ENCODE peak calls at places on chromosomes 16 and 17, in five cellular contexts. A is A549, J is SK-N-SH, R is K562, L is GM12878. E is an unnamed sample.
A peak's percentile ranks its signal among the peaks of the same experiment; 100 is the strongest.

GRCh38 chr16:8718753-8719386 is 44.5 kb downstream of the ABAT start:
- DNase-seq in A (no peak), J (no peak), R (no peak), L (no peak), E (no peak)

GRCh38 chr16:89210904-89211515 is 6.5 kb upstream of the ZNF778 start:
- DNase-seq in A (no peak), J (peak; percentile 33), R (no peak), L (no peak), E (no peak)

GRCh38 chr17:47401100-47401499 is 77.3 kb downstream of the EFCAB13 start:
- DNase-seq in A (no peak), J (no peak), R (no peak), L (no peak), E (no peak)

GRCh38 chr16:80824623-80825364 is 20.4 kb upstream of the CDYL2 start:
- DNase-seq in A (peak; percentile 36), J (peak; percentile 38), R (peak; percentile 66), L (peak; percentile 7), E (no peak)

GRCh38 chr17:4950075-4950756 is 703 bp upstream of the ENO3 start:
- DNase-seq in A (peak; percentile 36), J (peak; percentile 82), R (peak; percentile 80), L (no peak), E (peak; percentile 77)

GRCh38 chr16:88430524-88431446 is 22.3 kb upstream of the ZFPM1 start:
- DNase-seq in A (no peak), J (no peak), R (peak; percentile 41), L (no peak), E (peak; percentile 74)

GRCh38 chr17:73386561-73386960 is 74.8 kb upstream of the CDC42EP4 start:
- DNase-seq in A (no peak), J (no peak), R (no peak), L (no peak), E (no peak)

GRCh38 chr16:57194512-57194911 is 8.4 kb downstream of the RSPRY1 start:
- DNase-seq in A (peak; percentile 90), J (peak; percentile 25), R (no peak), L (no peak), E (no peak)

GRCh38 chr17:13704333-13704732 is 102.6 kb upstream of the HS3ST3A1 start:
- DNase-seq in A (no peak), J (no peak), R (no peak), L (no peak), E (no peak)

GRCh38 chr17:58985265-58985810 is 121.3 kb downstream of the TRIM37 start:
- DNase-seq in A (no peak), J (no peak), R (peak; percentile 59), L (no peak), E (no peak)

GRCh38 chr16:83732536-83732935 is 75.2 kb upstream of the HSBP1 start:
- DNase-seq in A (no peak), J (no peak), R (no peak), L (no peak), E (no peak)

GRCh38 chr16:75754126-75754525 is 27.8 kb upstream of the CPHXL start:
- DNase-seq in A (no peak), J (no peak), R (no peak), L (no peak), E (no peak)

GRCh38 chr17:69762359-69762758 is 312.7 kb upstream of the KCNJ16 start:
- DNase-seq in A (no peak), J (no peak), R (no peak), L (no peak), E (no peak)

GRCh38 chr16:56203052-56203451 is 11.8 kb downstream of the GNAO1 start:
- DNase-seq in A (peak; percentile 38), J (peak; percentile 44), R (peak; percentile 54), L (no peak), E (peak; percentile 53)

GRCh38 chr16:25750489-25750888 is 58.7 kb downstream of the HS3ST4 start:
- DNase-seq in A (no peak), J (no peak), R (no peak), L (no peak), E (no peak)

GRCh38 chr17:40551091-40551873 is 14.0 kb downstream of the CCR7 start:
- DNase-seq in A (peak; percentile 91), J (no peak), R (peak; percentile 3), L (no peak), E (no peak)
- TF ChIP-seq CHD2 in A (no peak), J (no peak), R (no peak), L (peak; percentile 49), E (no peak)

GRCh38 chr16:65749566-65749965 is 616.9 kb upstream of the CDH5 start:
- DNase-seq in A (no peak), J (no peak), R (no peak), L (no peak), E (no peak)

GRCh38 chr16:65745201-65745600 is 621.3 kb upstream of the CDH5 start:
- DNase-seq in A (no peak), J (no peak), R (no peak), L (no peak), E (no peak)

GRCh38 chr16:65744401-65744800 is 622.1 kb upstream of the CDH5 start:
- DNase-seq in A (no peak), J (no peak), R (no peak), L (no peak), E (no peak)

GRCh38 chr16:65743558-65743957 is 621.7 kb upstream of the CDH11 start:
- DNase-seq in A (no peak), J (no peak), R (no peak), L (no peak), E (no peak)

DNA sequence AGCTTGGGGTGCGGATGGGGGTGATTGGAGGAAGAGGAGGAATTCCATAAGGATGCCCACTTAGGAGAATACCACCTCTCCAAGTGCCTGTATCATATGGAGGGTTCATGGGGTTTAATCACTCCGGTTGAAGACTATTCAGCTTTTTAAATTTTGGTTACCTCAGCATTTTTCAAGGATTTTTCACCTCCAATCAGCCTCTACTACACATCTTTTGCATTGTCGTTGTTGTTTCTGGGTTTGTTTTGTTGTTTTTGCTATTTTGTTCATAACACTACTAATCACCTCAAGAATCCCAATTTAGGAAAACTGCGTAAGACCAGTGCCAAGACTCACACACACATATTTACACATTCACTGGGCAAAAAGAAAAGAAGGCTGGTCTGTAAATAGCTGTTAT is 619.5 kb upstream of the CDH5 start:
- DNase-seq in A (no peak), J (no peak), R (no peak), L (no peak), E (no peak)
- TF ChIP-seq CHD2 in A (no peak), J (no peak), R (no peak), L (no peak), E (no peak)

DNA sequence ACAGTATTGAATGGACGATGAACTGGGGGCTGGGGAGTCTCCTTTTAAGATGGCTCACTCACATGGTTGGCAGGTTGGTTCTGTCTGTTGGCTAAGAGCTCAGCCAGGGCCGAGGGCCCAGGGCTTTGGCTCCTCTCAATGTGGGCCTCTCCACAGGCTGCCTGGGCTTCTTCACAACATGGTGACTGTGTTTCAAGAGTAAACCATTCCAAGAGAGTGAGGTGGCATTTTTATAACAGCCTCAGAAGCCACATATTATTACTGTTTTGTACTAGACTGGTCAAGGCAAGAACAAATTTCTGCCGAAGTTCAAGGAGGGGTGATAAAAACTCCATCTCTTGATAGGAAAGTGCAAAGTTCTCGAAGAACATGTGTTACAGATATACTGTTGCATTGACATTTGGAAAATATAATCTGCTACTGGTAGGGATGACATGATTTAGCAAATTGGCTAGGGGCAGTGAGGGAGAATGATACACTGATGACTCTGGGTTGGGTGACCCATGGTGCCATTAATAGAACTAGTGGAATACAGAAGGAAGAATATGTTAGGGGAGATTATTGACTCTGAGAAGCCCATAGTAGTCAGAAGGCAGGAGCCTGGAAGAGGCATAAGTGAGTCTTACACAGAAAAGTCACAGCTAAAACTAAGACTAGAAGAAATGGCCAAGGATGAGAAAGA is 13.7 kb downstream of the KRABD2 start:
- DNase-seq in A (no peak), J (no peak), R (no peak), L (no peak), E (no peak)
- TF ChIP-seq CHD2 in A (no peak), J (no peak), R (no peak), L (no peak), E (no peak)

DNA sequence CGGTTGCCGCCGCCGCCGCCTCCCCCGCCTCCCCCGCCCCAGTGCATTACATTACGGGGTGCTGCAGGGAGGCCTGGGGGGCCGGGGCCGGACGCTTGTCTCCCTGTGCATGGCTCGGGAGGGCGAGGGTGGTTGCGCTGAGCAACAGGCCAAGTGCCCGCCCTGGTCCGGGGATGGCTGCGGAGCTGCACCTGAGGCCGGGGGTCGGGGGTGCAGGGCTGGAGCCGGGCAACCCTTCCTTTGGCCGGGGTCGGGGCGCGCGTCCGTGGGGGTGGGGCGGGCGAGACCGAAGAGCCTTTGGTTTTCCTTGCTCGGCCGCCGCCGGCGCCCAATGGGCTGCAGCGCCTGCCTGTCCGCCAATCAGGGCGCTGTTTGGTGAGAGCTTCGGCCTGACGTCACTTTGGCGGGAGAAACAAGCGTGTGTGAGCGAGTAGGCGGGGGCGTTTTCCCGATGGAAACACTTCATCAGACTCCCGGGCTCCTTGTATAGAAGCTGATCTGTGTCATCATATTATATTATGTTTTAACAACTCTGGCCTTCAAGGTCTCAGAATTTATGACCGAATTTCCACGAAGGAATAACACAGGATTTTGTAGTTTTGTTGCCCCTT is 958 bp upstream of the FBXL20 start:
- DNase-seq in A (peak; percentile 98), J (peak; percentile 92), R (peak; percentile 98), L (peak; percentile 60), E (peak; percentile 73)
- TF ChIP-seq CHD2 in A (no peak), J (peak; percentile 78), R (peak; percentile 28), L (peak; percentile 76), E (peak; percentile 36)

DNA sequence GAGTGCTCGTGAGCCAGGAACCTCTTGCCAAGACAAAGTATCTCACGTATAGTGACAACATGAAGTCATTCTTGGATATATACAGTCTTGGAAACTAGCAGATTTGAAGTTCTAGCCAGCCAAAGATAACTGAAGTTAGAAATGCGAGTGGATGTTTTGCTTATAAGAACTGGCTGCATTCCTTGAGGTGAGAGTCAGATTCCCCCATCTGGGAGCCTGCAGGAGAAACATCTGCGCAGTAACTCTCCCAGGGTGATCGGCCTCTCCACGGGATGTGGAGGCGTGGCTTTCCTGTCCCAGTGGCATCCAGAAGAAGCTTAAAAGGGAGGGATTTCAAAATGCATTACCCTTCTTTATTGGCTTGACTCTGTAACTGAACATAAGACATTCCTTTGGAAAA is 89.9 kb downstream of the SHISA6 start:
- DNase-seq in A (no peak), J (no peak), R (no peak), L (no peak), E (peak; percentile 44)
- TF ChIP-seq CHD2 in A (no peak), J (no peak), R (no peak), L (no peak), E (no peak)

GRCh38 chr16:48381201-48381600 is 4.0 kb downstream of the SIAH1 start:
- DNase-seq in A (no peak), J (no peak), R (peak; percentile 23), L (no peak), E (no peak)
- TF ChIP-seq CHD2 in A (no peak), J (no peak), R (no peak), L (no peak), E (no peak)

GRCh38 chr17:41968676-41969075 is 2.1 kb downstream of the CNP start:
- DNase-seq in A (no peak), J (no peak), R (no peak), L (no peak), E (no peak)
- TF ChIP-seq CHD2 in A (no peak), J (no peak), R (no peak), L (no peak), E (no peak)

GRCh38 chr17:41633498-41634197 is 9.3 kb upstream of the KRT17 start:
- DNase-seq in A (no peak), J (no peak), R (no peak), L (no peak), E (no peak)
- TF ChIP-seq CHD2 in A (no peak), J (no peak), R (no peak), L (no peak), E (no peak)

GRCh38 chr16:58421529-58421928 is 29.3 kb downstream of the GINS3 start:
- DNase-seq in A (no peak), J (no peak), R (no peak), L (no peak), E (no peak)
- TF ChIP-seq CHD2 in A (no peak), J (no peak), R (no peak), L (no peak), E (no peak)

E was measured in H1.